ENCODE peak calls at places on chromosomes 13 and 19, in five cellular contexts. D is Peyer's patch, L is transverse colon, C is lower leg skin, H is thoracic aorta. M is an unnamed sample.

GRCh38 chr19:4933528-4933927 is 24.2 kb downstream of the UHRF1 start:
- DNase-seq in L (peak), D (no peak), C (peak), H (no peak), M (no peak)

GRCh38 chr19:50377051-50377441 is 789 bp downstream of the NR1H2 start:
- DNase-seq in L (peak), C (no peak), D (peak), H (no peak), M (no peak)

GRCh38 chr13:105921711-105922110 is 613.8 kb downstream of the EFNB2 start:
- DNase-seq in C (no peak), D (no peak), H (no peak), L (peak), M (no peak)

GRCh38 chr19:47726467-47726866 is 13.2 kb downstream of the EHD2 start:
- DNase-seq in H (no peak), C (no peak), D (no peak), L (no peak), M (no peak)

GRCh38 chr19:29943615-29944014 is 1.6 kb downstream of the URI1 start:
- DNase-seq in C (no peak), L (no peak), D (no peak), H (no peak), M (no peak)

GRCh38 chr13:71460179-71460578 is 406.8 kb downstream of the DACH1 start:
- DNase-seq in L (no peak), D (no peak), C (no peak), H (no peak), M (no peak)

GRCh38 chr19:5264453-5264852 is 76.2 kb downstream of the PTPRS start:
- DNase-seq in H (no peak), D (no peak), L (no peak), C (no peak), M (no peak)

GRCh38 chr13:98954313-98954712 is 23.6 kb downstream of the DOCK9 start:
- DNase-seq in C (no peak), H (no peak), D (no peak), L (no peak), M (no peak)

GRCh38 chr13:101977475-101977874 is 424.4 kb downstream of the FGF14 start:
- DNase-seq in L (no peak), H (no peak), D (no peak), C (no peak), M (no peak)

GRCh38 chr13:24304620-24305019 is 4.8 kb upstream of the C1QTNF9 start:
- DNase-seq in H (no peak), D (no peak), C (no peak), L (no peak), M (no peak)

GRCh38 chr19:39410620-39411005 is 1.9 kb upstream of the PLEKHG2 start:
- DNase-seq in L (peak), D (no peak), C (no peak), H (no peak), M (no peak)

GRCh38 chr19:11570039-11570462 is 7.4 kb downstream of the ACP5 start:
- DNase-seq in L (no peak), D (no peak), C (no peak), H (no peak), M (no peak)

GRCh38 chr19:50817941-50818858 is 5.4 kb downstream of the KLK1 start:
- DNase-seq in L (peak), H (no peak), D (peak), C (no peak), M (peak)

GRCh38 chr19:39873385-39873784 is 27.2 kb upstream of the FBL start:
- DNase-seq in D (no peak), L (no peak), C (no peak), H (no peak), M (no peak)

GRCh38 chr13:107807306-107808073 is 407.8 kb downstream of the LIG4 start:
- DNase-seq in C (no peak), D (no peak), L (no peak), H (no peak), M (no peak)

GRCh38 chr13:41386206-41386605 is 71.1 kb upstream of the RGCC start:
- DNase-seq in C (no peak), H (no peak), L (no peak), D (no peak), M (no peak)

GRCh38 chr13:77375554-77375953 is 48.7 kb upstream of the MYCBP2 start:
- DNase-seq in H (no peak), C (no peak), L (no peak), D (no peak), M (no peak)

GRCh38 chr13:30105381-30105780 is 202.0 kb downstream of the KATNAL1 start:
- DNase-seq in H (no peak), C (no peak), D (no peak), L (no peak), M (no peak)

GRCh38 chr13:96223231-96223630 is 133.3 kb downstream of the HS6ST3 start:
- DNase-seq in D (no peak), H (no peak), L (no peak), C (no peak), M (no peak)

GRCh38 chr13:79861731-79862130 is 380.8 kb downstream of the NDFIP2 start:
- DNase-seq in L (peak), D (peak), C (no peak), H (no peak), M (no peak)
- H3K4me3 ChIP-seq in L (no peak), D (no peak), C (no peak), H (no peak), M (no peak)

GRCh38 chr19:15283141-15283885 is 49.0 kb downstream of the BRD4 start:
- DNase-seq in C (no peak), H (peak), D (no peak), L (no peak), M (no peak)
- TF ChIP-seq CTCF in C (no peak), H (no peak), D (no peak), L (no peak), M (no peak)

GRCh38 chr19:3145909-3146676 is 10.3 kb downstream of the GNA15 start:
- DNase-seq in C (no peak), D (no peak), L (no peak), H (no peak), M (no peak)

GRCh38 chr19:3142938-3143337 is 7.1 kb downstream of the GNA15 start:
- DNase-seq in C (no peak), H (no peak), D (no peak), L (no peak), M (no peak)

GRCh38 chr19:3138268-3138667 is 2.4 kb downstream of the GNA15 start:
- DNase-seq in L (no peak), D (no peak), C (no peak), H (no peak), M (no peak)

GRCh38 chr19:3140667-3141038 is 4.8 kb downstream of the GNA15 start:
- DNase-seq in L (no peak), H (no peak), C (no peak), D (no peak), M (no peak)

DNA sequence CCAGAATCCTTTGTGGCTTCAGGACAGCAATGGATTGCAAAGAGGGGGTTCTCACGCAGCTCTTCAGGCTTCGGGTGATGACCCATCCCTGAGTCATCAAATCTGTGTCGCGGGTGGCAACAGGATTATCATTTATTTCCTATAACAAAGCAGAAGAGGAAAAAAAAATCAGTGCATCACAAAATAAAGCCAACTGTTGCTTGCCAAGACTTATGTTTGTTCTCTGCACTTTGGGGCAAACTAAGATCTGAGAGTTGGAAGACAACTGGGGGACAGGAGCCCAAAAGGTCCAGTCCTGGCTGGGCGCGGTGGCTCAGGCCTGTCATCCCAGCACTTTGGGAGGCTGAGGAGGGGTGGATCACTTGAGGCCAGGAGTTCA is 6.4 kb downstream of the GNA15 start:
- DNase-seq in L (no peak), H (no peak), D (no peak), C (peak), M (no peak)
- H3K4me3 ChIP-seq in L (no peak), H (no peak), D (no peak), C (no peak), M (no peak)

GRCh38 chr19:18906605-18907519 is 10.9 kb upstream of the CERS1 start:
- DNase-seq in C (no peak), D (peak), H (no peak), L (no peak), M (no peak)
- TF ChIP-seq CTCF in C (no peak), D (no peak), H (no peak), L (no peak), M (no peak)

DNA sequence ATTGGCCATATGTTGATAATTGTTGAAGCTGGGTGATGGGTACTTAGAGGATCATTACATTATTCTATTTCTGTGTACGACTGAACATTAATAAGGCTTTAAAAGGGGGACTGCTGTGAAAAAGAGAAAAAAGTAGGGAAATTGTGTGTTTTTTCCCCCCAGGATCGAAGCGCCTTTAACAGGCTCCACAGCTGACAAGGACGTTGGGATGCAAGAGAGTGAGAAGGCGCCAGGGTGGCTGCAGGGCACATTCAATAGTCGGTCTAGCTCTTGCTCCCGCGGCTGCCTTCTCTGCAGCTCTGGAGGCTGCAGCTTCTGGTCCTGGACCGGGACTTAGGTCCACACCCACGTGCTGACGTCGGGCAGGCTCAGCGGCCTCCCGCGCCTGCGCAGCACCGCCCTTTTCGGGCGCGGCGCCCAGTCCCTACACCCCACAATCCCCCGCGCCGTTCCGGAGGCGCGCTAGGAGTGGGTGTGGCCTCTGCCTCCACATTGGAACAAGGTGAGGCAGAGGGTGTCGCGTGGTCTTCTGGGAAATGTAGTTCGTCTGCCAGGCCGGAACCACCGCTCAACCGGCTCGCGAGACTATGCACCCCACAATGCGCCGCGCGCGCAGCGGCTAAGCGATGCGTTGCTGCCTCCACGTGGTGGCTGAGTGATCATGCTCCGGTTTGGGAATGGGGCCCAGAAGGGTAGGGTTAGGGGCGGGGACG is 4.9 kb upstream of the LRFN3 start:
- DNase-seq in C (peak), D (peak), H (peak), L (peak), M (peak)
- H3K4me3 ChIP-seq in C (no peak), D (peak), H (peak), L (peak), M (peak)

GRCh38 chr13:46666727-46667456 is 113.9 kb downstream of the LRCH1 start:
- DNase-seq in H (no peak), L (no peak), D (no peak), C (no peak), M (no peak)
- TF ChIP-seq CTCF in H (no peak), L (no peak), D (no peak), C (no peak), M (peak)

DNA sequence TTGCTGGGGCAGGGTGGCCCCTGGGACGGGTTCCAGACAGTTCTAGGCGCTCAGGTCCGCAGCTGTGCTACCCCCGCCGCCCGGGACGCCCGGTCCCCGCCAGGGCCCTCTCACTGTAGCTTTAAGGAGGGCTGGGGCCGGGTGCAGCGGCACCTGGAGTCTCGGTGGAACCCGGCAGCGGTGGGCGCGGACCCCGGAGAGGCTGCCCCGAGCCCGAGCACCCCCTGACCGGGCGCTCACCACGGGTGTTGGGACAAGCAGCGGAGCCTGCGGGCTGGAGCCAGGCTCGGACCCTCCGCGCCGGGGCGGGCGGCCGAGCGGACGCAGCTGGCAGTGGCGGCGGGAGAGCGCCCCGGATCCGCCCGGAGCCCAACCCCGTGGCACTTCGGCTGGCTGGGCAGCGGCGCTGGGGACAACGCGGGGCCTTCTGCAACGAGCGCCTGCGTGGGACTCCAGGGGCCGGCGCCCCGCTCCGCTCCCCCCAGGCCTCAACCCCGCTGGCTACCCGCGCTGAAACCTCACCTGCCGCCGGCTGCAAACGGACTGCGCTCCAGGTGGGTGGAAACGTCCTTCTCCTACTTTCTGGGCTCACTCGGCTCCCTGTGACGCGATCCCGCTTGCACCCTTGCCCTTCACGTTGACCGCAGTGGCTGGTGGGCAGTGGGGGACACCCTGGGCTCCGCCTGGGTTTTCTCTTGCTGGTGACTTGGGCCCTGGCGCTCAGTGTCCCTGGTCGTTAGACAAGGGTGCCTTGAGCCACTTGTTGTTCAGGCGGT is 81.1 kb downstream of the ZNF429 start:
- DNase-seq in C (no peak), D (no peak), H (no peak), L (peak), M (no peak)
- H3K4me3 ChIP-seq in C (peak), D (peak), H (peak), L (peak), M (no peak)

DNA sequence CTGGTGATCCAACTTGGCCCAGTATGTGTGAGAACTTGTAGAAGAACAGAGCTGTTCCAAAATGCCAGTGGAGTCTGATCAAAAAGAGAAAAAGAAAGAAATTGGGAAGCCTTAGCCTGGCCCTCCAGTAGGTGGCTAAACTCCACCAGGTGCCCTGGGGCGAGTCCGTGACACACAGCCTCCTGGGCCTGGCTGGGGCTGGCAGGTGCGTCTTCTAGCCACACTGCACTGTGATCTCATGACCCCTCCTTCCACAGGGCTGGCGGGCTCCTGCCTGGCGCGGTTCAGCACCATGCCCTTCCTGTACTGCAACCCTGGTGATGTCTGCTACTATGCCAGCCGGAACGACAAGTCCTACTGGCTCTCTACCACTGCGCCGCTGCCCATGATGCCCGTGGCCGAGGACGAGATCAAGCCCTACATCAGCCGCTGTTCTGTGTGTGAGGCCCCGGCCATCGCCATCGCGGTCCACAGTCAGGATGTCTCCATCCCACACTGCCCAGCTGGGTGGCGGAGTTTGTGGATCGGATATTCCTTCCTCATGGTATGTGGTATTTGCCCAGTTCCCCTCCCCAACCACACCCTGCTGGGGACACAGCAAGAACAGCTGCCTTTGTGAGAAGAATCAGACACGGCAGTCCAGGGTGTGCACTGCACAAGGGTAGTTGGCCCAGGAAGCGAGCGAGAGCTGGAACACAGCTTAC is 53.7 kb downstream of the RAB20 start:
- DNase-seq in H (no peak), L (peak), D (peak), C (no peak), M (no peak)
- TF ChIP-seq CTCF in H (peak), L (peak), D (no peak), C (no peak), M (no peak)

DNA sequence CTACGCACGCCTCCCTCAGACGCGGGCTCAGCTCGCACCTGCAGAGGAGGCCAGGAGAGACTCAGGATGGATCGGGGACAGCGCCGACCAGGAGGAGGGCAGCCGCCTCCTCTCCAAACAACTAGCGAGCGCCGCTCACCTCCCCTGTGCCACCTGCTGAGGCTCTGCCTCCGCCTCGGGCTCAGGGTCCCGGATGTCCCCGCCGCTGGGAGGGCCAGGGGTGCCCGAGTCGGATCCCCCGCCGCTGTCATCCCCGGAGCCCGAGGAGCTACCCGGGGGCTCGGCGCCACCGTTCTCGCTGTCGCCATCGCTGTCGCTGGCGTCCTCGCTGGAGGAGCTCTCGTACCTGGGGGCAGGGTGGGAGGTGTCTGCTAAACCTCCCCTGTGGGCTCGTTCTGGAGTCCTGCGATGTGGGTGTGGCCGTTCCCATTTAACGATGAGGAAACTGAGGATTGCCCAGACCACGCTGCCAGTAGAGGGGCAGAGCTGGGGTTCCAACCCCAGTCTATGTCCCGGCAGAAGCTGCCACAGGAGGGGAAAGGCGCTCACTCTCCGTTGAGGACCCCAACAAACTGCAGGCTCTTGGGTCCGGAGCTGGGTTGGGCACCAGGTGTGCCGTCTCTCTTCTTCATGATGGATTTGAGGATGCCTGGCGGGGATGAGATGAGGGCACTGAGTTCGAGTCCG is 9.1 kb downstream of the KANK3 start:
- DNase-seq in L (no peak), D (no peak), C (no peak), H (no peak), M (no peak)
- H3K4me3 ChIP-seq in L (no peak), D (no peak), C (no peak), H (no peak), M (no peak)